ENCODE peak calls at places on chromosomes 12 and 14, in five cellular contexts. G, J, C, M and U are unnamed samples.

GRCh38 chr12:54596526-54596946 is 8.1 kb upstream of the PPP1R1A start:
- DNase-seq in G (peak; percentile 81), C (peak; percentile 31), M (no peak), J (peak; percentile 20), U (peak; percentile 47)

GRCh38 chr12:111672822-111673381 is 12.9 kb downstream of the BRAP start:
- DNase-seq in J (no peak), C (no peak), G (no peak), M (no peak), U (no peak)

GRCh38 chr12:116087962-116088361 is 189.5 kb downstream of the MED13L start:
- DNase-seq in C (no peak), M (no peak), G (no peak), J (no peak), U (no peak)

GRCh38 chr12:54890339-54890738 is 36.0 kb downstream of the MUCL1 start:
- DNase-seq in C (no peak), G (no peak), J (no peak), M (no peak), U (no peak)

GRCh38 chr12:1803736-1804135 is 16.6 kb upstream of the LRTM2 start:
- DNase-seq in M (peak; percentile 49), J (no peak), C (no peak), G (no peak), U (no peak)

GRCh38 chr12:26028953-26029740 is 70.7 kb downstream of the RASSF8 start:
- DNase-seq in M (no peak), G (no peak), J (no peak), C (no peak), U (peak; percentile 20)

GRCh38 chr12:85277900-85278597 is 2.0 kb upstream of the ALX1 start:
- DNase-seq in C (no peak), G (no peak), M (no peak), J (no peak), U (peak; percentile 7)

GRCh38 chr12:76457010-76457409 is 102.6 kb downstream of the OSBPL8 start:
- DNase-seq in G (no peak), M (no peak), C (no peak), J (no peak), U (no peak)

GRCh38 chr12:125382896-125383295 is 317.7 kb downstream of the AACS start:
- DNase-seq in G (no peak), C (no peak), J (no peak), M (no peak), U (no peak)

GRCh38 chr12:98578821-98579220 is 14.7 kb upstream of the SLC25A3 start:
- DNase-seq in J (peak; percentile 23), M (no peak), G (no peak), C (no peak), U (no peak)

GRCh38 chr12:94674835-94675234 is 24.5 kb upstream of the TMCC3 start:
- DNase-seq in C (no peak), J (no peak), M (peak; percentile 70), G (no peak), U (no peak)

GRCh38 chr12:12190087-12190809 is 76.6 kb downstream of the LRP6 start:
- DNase-seq in C (no peak), G (no peak), M (no peak), J (no peak), U (no peak)

GRCh38 chr12:105352049-105352448 is 21.6 kb downstream of the C12orf75 start:
- DNase-seq in C (no peak), M (no peak), J (no peak), G (no peak), U (no peak)

GRCh38 chr12:65673291-65673690 is 151.0 kb upstream of the HMGA2 start:
- DNase-seq in G (no peak), C (no peak), J (no peak), M (no peak), U (peak; percentile 34)

GRCh38 chr12:118357327-118358007 is 15.2 kb downstream of the TAOK3 start:
- DNase-seq in J (no peak), C (no peak), G (no peak), M (no peak), U (peak; percentile 48)

GRCh38 chr12:25254271-25254880 is 3.6 kb upstream of the KRAS start:
- DNase-seq in M (no peak), C (no peak), J (peak; percentile 36), G (no peak), U (no peak)

GRCh38 chr12:108525681-108526080 is 10.6 kb downstream of the FICD start:
- DNase-seq in G (no peak), J (peak; percentile 47), C (no peak), M (no peak), U (no peak)

GRCh38 chr14:105891631-105892452 is 365.5 kb downstream of the TMEM121 start:
- DNase-seq in M (no peak), G (peak; percentile 13), C (no peak), J (no peak), U (no peak)

GRCh38 chr14:35808076-35808657 is 928 bp downstream of the RALGAPA1 start:
- DNase-seq in J (no peak), M (no peak), G (no peak), C (peak; percentile 50), U (no peak)

GRCh38 chr14:85222344-85222743 is 307.6 kb upstream of the FLRT2 start:
- DNase-seq in G (no peak), J (no peak), M (no peak), C (no peak), U (no peak)

GRCh38 chr12:46983959-46984833 is 95.2 kb upstream of the PCED1B start:
- DNase-seq in M (no peak), J (no peak), C (no peak), G (no peak), U (peak; percentile 40)

GRCh38 chr12:30764251-30764650 is 9.5 kb upstream of the CAPRIN2 start:
- DNase-seq in G (no peak), M (no peak), J (no peak), C (no peak), U (peak; percentile 1)

GRCh38 chr14:69137456-69138188 is 15.3 kb downstream of the DCAF5 start:
- DNase-seq in J (peak; percentile 36), G (no peak), M (no peak), C (no peak), U (no peak)

GRCh38 chr12:96719671-96720362 is 187.2 kb upstream of the NEDD1 start:
- DNase-seq in C (no peak), J (peak; percentile 17), M (no peak), G (no peak), U (no peak)

GRCh38 chr12:51626629-51627028 is 35.6 kb downstream of the SCN8A start:
- DNase-seq in G (no peak), M (no peak), J (no peak), C (no peak), U (no peak)

GRCh38 chr14:68628605-68629310 is 164.1 kb downstream of the ZFP36L1 start:
- DNase-seq in J (no peak), G (no peak), M (peak; percentile 59), C (peak; percentile 83), U (peak; percentile 26)

GRCh38 chr12:111529424-111530368 is 69.4 kb downstream of the ATXN2 start:
- DNase-seq in C (no peak), G (peak; percentile 54), J (peak; percentile 31), M (no peak), U (peak; percentile 30)

GRCh38 chr12:91999823-92000222 is 145.8 kb downstream of the BTG1 start:
- DNase-seq in C (no peak), J (no peak), G (no peak), M (no peak), U (no peak)

GRCh38 chr12:3962661-3963483 is 89.7 kb upstream of the PARP11 start:
- DNase-seq in G (no peak), C (no peak), J (no peak), M (no peak), U (peak; percentile 18)

GRCh38 chr12:56838602-56839488 is 75.7 kb downstream of the HSD17B6 start:
- DNase-seq in J (peak; percentile 37), C (no peak), M (no peak), G (no peak), U (peak; percentile 22)

GRCh38 chr12:130816055-130816454 is 23.0 kb downstream of the STX2 start:
- DNase-seq in G (no peak), M (no peak), J (no peak), C (no peak), U (no peak)
- H3K27ac ChIP-seq in G (no peak overlapping the region), M (no peak overlapping the region), J (no peak overlapping the region), C (no peak overlapping the region), U (no peak overlapping the region)

GRCh38 chr14:75139185-75139584 is 12.3 kb upstream of the NEK9 start:
- DNase-seq in J (no peak), C (no peak), M (no peak), G (no peak), U (no peak)

GRCh38 chr14:75141967-75142366 is 15.1 kb upstream of the NEK9 start:
- DNase-seq in J (peak; percentile 26), C (no peak), G (no peak), M (no peak), U (no peak)

GRCh38 chr14:75140620-75141019 is 13.8 kb upstream of the NEK9 start:
- DNase-seq in G (no peak), M (no peak), J (no peak), C (no peak), U (no peak)

GRCh38 chr14:75142494-75142893 is 15.6 kb upstream of the NEK9 start:
- DNase-seq in M (no peak), J (no peak), G (no peak), C (no peak), U (no peak)

DNA sequence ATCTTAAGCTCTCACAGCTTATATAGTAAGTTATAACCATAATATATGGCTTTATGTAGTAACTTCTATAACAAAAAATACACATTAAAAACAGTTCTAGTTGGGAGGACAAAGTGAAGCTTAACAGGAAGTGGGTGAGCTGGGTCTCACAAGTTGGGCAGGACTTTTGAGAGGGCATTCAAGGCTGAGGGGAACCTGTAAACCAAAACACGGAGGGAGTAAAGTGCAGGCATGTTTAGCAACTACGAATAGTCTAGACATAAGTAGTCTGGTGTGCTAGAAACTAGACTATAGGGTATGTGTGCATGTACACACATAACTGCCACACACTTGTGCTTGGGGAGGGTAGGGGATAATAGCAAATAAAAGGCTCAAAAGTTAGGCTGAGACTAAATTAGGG is 14.2 kb upstream of the NEK9 start:
- DNase-seq in C (no peak), J (no peak), M (no peak), G (no peak), U (no peak)
- H3K27ac ChIP-seq in C (no peak overlapping the region), J (no peak overlapping the region), M (no peak overlapping the region), G (no peak overlapping the region), U (no peak overlapping the region)

DNA sequence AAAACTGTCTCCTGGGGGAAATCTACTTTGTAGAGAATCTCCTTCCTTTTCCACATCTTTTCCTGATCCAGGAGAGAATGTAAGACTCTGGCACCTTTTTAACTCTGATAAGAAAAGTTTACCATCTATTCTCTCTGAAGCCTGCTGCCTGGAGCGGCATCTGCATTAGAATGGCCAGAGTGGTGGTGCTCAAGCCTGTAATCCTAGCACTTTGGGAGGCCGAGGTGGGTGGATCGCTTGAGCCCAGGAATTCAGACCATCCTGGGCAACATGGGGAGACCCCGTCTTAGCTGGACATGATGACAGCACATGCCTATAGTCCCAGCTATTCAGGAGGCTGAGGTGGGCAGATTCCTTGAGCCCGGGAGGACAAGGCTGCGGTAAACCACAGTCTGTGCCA is 1.4 kb upstream of the CHFR start:
- DNase-seq in M (no peak), G (no peak), C (no peak), J (no peak), U (no peak)
- H3K27ac ChIP-seq in M (no peak overlapping the region), G (peak overlapping the region; percentile 90), C (peak overlapping the region; percentile 95), J (no peak overlapping the region), U (no peak overlapping the region)

DNA sequence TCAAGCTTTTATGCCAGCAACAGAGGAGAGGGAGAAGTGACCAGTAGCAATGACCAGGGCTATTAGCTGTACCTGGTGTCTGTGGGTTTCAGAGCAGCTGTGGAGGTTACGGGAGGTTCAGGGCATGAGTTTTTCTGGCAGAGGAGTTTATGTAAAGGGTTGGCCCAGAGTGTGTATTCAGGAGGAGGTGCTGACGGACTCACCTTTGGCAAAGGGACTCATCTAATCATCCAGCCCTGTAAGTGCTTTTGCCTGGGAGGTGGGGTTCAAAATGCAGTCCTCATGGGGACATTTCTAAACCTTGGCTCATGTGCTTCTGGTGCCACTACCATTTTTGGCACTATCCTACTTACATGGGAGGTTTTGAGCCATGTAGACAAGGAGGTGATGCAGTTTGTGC is 95.3 kb downstream of the DAD1 start:
- DNase-seq in G (no peak), M (no peak), J (no peak), C (no peak), U (no peak)
- H3K27ac ChIP-seq in G (no peak overlapping the region), M (peak overlapping the region; percentile 75), J (no peak overlapping the region), C (peak overlapping the region; percentile 19), U (no peak overlapping the region)